ENCODE peak calls at places on chromosomes 3 and 15, in ten cellular contexts. G is HepG2, U is uterus, K is lower lobe of right lung, V is ovary, Z is upper lobe of right lung, W is fibroblast of lung, F is esophagus squamous epithelium, B is transverse colon, Q is astrocyte. E is an unnamed sample. For H3K36me3, the result is how much of the 10 kb centered on the place peaks cover.

GRCh38 chr3:141828487-141829284 is 47.8 kb upstream of the ATP1B3 start:
- DNase-seq in B (peak), K (peak), W (peak), Z (no peak), U (no peak), F (no peak), G (no peak), Q (no peak), V (no peak), E (peak)

GRCh38 chr3:151800449-151800848 is 13.5 kb upstream of the AADAC start:
- DNase-seq in Q (no peak), Z (no peak), U (no peak), B (no peak), V (no peak), W (no peak), G (peak), F (no peak), K (no peak), E (no peak)

GRCh38 chr3:16203671-16204629 is 29.5 kb downstream of the GALNT15 start:
- DNase-seq in Z (no peak), G (no peak), K (no peak), B (no peak), U (no peak), Q (peak), W (no peak), F (no peak), V (no peak), E (no peak)

GRCh38 chr3:57755368-57756021 is 614 bp upstream of the SLMAP start:
- DNase-seq in F (no peak), W (no peak), B (peak), Z (no peak), K (peak), G (peak), U (no peak), Q (peak), V (peak), E (peak)

GRCh38 chr15:89647191-89647851 is 7.9 kb downstream of the KIF7 start:
- DNase-seq in W (peak), B (peak), V (peak), Q (no peak), G (peak), Z (peak), U (peak), F (no peak), K (peak), E (peak)

GRCh38 chr3:38980972-38981371 is 70.8 kb downstream of the SCN11A start:
- DNase-seq in Q (no peak), G (no peak), U (no peak), F (no peak), Z (no peak), W (no peak), B (no peak), V (no peak), K (no peak), E (no peak)

GRCh38 chr3:12501360-12502020 is 17.2 kb downstream of the TSEN2 start:
- DNase-seq in U (no peak), F (no peak), Z (no peak), K (no peak), W (peak), V (no peak), B (no peak), Q (peak), G (no peak), E (no peak)

GRCh38 chr3:196726788-196727675 is 12.6 kb upstream of the PAK2 start:
- DNase-seq in W (peak), Z (no peak), G (no peak), F (no peak), Q (peak), B (no peak), K (no peak), V (no peak), U (no peak), E (no peak)

GRCh38 chr3:38555926-38556325 is 59.8 kb downstream of the EXOG start:
- DNase-seq in B (peak), Q (no peak), G (no peak), K (peak), W (no peak), Z (peak), U (no peak), F (no peak), V (no peak), E (no peak)

GRCh38 chr3:178443634-178444033 is 92.6 kb upstream of the KCNMB2 start:
- DNase-seq in K (no peak), F (no peak), U (no peak), Q (no peak), B (no peak), Z (no peak), V (no peak), G (no peak), W (peak), E (no peak)

GRCh38 chr3:147299656-147300055 is 106.7 kb downstream of the ZIC4 start:
- DNase-seq in B (no peak), G (no peak), Z (no peak), K (no peak), U (no peak), Q (peak), W (peak), F (no peak), V (no peak), E (no peak)

GRCh38 chr3:147298511-147298982 is 107.8 kb downstream of the ZIC4 start:
- DNase-seq in B (no peak), V (no peak), U (no peak), F (no peak), Q (peak), K (no peak), Z (no peak), G (peak), W (peak), E (no peak)

GRCh38 chr3:147301781-147302180 is 104.6 kb downstream of the ZIC4 start:
- DNase-seq in F (no peak), Q (no peak), K (no peak), G (no peak), Z (no peak), B (no peak), U (no peak), V (no peak), W (no peak), E (no peak)

DNA sequence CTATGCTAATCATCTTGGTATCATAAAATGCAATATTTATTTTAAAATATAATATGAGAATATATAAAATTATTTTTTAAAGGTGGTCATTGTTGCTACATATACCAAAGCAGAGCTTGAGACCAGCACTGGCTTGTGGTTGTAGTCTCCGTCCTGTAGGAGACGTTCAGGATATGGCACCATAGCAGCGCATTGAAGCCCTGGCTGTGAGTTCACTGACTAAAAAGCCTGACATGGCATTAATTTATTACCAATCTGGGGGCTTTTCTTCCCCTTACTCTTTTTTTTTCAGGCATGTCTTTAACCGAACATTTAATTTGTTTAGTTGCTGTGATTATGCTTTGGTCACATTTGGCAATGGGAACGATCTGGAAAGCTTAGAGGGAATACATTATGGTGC is 108.6 kb downstream of the ZIC4 start:
- DNase-seq in Q (no peak), K (no peak), V (no peak), U (no peak), G (no peak), F (no peak), B (no peak), W (no peak), Z (no peak), E (no peak)
- TF ChIP-seq CTCF in Q (peak), K (no peak), V (no peak), U (no peak), G (no peak), F (no peak), B (no peak), W (peak), Z (no peak), E (no peak)

DNA sequence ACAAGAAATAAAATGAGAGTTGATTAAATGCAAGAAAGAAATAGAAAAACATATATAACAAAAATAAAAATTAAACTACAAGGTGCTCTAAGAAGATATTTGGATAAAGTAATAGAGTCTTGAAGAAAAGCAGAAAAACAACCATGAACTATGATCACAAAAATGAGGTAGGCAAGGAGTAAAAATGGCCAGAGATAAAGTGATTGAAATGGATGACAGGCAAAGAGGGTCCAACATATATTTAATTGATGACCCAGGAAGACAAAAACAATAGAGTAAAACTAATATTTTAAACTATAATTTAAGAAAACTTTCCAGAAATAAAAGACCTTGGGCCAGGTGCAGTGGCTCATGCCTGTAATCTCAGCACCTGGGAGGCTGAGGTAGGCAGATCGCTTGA is 22.1 kb upstream of the WDR49 start:
- DNase-seq in W (peak), G (no peak), F (no peak), U (no peak), Q (no peak), Z (no peak), B (no peak), K (no peak), V (no peak), E (no peak)
- H3K36me3 ChIP-seq in W (under half), G (under half), F (half or more), U (under half), Q (under half), Z (under half), B (under half), K (under half), V (under half), E (under half)

DNA sequence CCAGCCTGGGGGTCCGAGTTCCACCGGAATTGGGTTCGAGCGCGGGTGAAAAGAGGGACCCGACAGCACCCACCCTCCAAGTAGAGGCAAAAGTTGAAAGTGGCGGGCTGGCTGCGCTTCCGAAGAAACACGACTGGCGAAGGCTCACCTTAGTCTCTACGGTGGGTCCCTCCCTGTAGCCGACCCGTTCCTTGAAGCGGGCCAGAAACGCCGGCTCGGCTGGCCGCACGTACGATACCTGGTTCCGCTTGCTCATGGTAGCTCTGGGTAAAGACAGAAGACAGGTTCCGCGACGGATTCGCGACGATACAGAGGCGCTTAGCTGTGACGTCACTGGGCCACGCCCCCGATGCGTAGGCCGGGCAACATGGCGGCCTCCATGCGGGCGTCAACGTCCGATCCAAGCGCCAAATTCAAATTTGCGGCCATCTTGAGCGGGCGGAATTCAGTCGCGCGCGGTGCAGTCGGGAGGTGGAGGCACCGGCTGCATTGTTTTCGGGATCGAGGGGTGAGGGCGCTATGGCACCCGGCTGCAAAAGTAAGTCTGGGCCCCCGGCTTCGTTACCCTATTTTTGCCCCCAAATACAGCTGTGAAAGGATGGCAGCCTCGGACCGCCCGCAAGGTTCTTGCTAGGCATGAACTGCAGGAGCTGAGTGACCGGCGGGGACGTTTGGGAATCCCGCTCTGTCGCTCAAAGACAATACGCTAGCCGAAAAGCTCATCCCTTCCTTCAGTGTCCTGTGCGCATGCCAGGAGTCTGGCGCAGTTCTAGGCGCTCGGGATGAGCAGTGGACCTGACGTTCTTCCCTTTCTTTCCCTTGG is at the start of the genes KIAA1143 and KIF15:
- DNase-seq in K (peak), V (peak), G (peak), U (peak), Z (peak), Q (peak), F (peak), B (peak), W (peak), E (peak)
- TF ChIP-seq CTCF in K (no peak), V (no peak), G (peak), U (no peak), Z (no peak), Q (no peak), F (peak), B (no peak), W (no peak), E (no peak)

DNA sequence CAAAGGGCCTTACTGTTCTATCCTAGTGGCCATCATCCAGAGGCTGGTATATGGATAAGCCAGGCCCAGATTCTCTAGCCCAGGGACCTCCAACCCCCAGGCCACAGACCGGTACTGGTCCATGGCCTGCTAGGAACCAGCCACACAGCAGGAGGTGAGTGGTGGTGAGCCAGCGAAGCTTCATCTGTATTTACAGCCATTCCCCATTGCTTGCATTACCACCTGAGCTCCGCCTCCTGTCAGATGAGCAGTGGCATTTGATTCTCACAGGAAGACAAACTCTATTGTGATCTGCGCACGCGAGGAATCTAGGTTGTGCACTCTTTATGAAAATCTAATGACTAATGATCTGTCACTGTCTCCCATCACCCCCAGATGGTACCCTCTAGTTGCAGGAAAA is 30.1 kb upstream of the TPM1 start:
- DNase-seq in Z (no peak), G (no peak), V (no peak), K (no peak), F (no peak), Q (no peak), U (no peak), B (no peak), W (no peak), E (no peak)
- H3K36me3 ChIP-seq in Z (under half), G (under half), V (under half), K (under half), F (under half), Q (under half), U (under half), B (under half), W (under half), E (under half)

GRCh38 chr3:50294089-50294488 is 1.9 kb upstream of the IFRD2 start:
- DNase-seq in B (no peak), Q (no peak), K (no peak), Z (no peak), U (no peak), V (no peak), G (no peak), F (no peak), W (no peak), E (no peak)

GRCh38 chr3:50292924-50293801 is 934 bp upstream of the IFRD2 start:
- DNase-seq in Z (no peak), F (no peak), V (peak), Q (no peak), G (no peak), K (no peak), W (no peak), U (no peak), B (no peak), E (no peak)

GRCh38 chr3:50290116-50290745 is 2.0 kb downstream of the IFRD2 start:
- DNase-seq in Q (no peak), W (no peak), G (no peak), U (no peak), Z (no peak), V (peak), F (no peak), B (no peak), K (no peak), E (peak)

GRCh38 chr3:50294492-50295403 is 2.5 kb upstream of the IFRD2 start:
- DNase-seq in Q (no peak), V (no peak), W (no peak), G (no peak), U (no peak), F (no peak), Z (peak), K (no peak), B (no peak), E (peak)

GRCh38 chr3:50292159-50292923 is at the start of gene IFRD2:
- DNase-seq in F (peak), G (peak), Z (peak), Q (peak), K (peak), W (peak), U (peak), V (peak), B (peak), E (peak)
- TF ChIP-seq CTCF in F (no peak), G (peak), Z (no peak), Q (no peak), K (no peak), W (no peak), U (no peak), V (no peak), B (no peak), E (no peak)

GRCh38 chr3:9390265-9390888 is 7.0 kb upstream of the SETD5 start:
- DNase-seq in F (no peak), B (no peak), U (no peak), Z (no peak), G (no peak), Q (no peak), V (no peak), K (no peak), W (no peak), E (no peak)
- H3K36me3 ChIP-seq in F (half or more), B (half or more), U (under half), Z (half or more), G (under half), Q (half or more), V (under half), K (half or more), W (under half), E (under half)

DNA sequence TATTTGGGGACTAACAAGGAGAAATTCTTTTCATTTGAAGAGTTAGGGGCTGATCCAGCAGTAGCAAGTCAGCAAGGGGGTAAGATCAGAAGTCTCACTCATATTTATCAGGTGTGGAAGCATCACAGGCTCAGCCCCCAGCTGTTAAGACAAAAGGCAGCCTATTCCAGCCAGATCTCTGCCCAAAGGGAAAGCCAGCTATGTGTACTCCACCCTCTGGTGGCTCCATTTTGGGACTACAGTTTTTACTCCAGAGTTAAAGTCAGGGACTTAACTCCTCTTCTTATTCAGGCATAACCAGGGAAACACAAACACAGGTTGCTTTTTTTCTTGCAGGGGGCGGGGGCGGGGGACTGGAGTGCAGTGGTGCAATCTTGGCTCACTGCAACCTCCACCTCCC is 19.2 kb downstream of the UBP1 start:
- DNase-seq in G (no peak), W (no peak), K (no peak), V (no peak), B (no peak), F (no peak), U (no peak), Q (no peak), Z (no peak), E (no peak)
- TF ChIP-seq CTCF in G (peak), W (no peak), K (no peak), V (no peak), B (no peak), F (no peak), U (no peak), Q (peak), Z (no peak), E (no peak)